ENCODE peak calls at places on chromosomes 5 and 9, in six cellular contexts. A, R, W, V, Z and Y are unnamed samples.

GRCh38 chr5:80884851-80885697 is 75.1 kb upstream of the RASGRF2 start:
- DNase-seq in A (no peak), R (no peak), W (no peak), V (no peak), Z (peak), Y (no peak)

GRCh38 chr9:136762915-136763648 is 1.2 kb downstream of the LCN15 start:
- DNase-seq in A (no peak), R (no peak), W (peak), V (no peak), Z (peak), Y (no peak)

GRCh38 chr5:149435660-149436059 is 56.6 kb upstream of the IL17B start:
- DNase-seq in A (no peak), R (no peak), W (no peak), V (no peak), Z (no peak), Y (no peak)

GRCh38 chr9:89372230-89372816 is 54.0 kb downstream of the SECISBP2 start:
- DNase-seq in A (no peak), R (no peak), W (no peak), V (no peak), Z (no peak), Y (no peak)

GRCh38 chr5:69493235-69493925 is 790 bp downstream of the OCLN start:
- DNase-seq in A (no peak), R (no peak), W (peak), V (no peak), Z (peak), Y (no peak)

GRCh38 chr5:32127759-32128158 is 46.4 kb downstream of the GOLPH3 start:
- DNase-seq in A (no peak), R (no peak), W (no peak), V (no peak), Z (no peak), Y (no peak)

GRCh38 chr9:98822661-98823060 is 15.2 kb downstream of the GALNT12 start:
- DNase-seq in A (no peak), R (no peak), W (no peak), V (no peak), Z (no peak), Y (no peak)

GRCh38 chr5:120463991-120464626 is at the start of gene PRR16:
- DNase-seq in A (peak), R (no peak), W (no peak), V (peak), Z (peak), Y (no peak)

GRCh38 chr5:167895899-167896659 is 395.4 kb upstream of the WWC1 start:
- DNase-seq in A (no peak), R (no peak), W (no peak), V (no peak), Z (no peak), Y (no peak)

GRCh38 chr9:93575706-93576295 is 583 bp upstream of the PHF2 start:
- DNase-seq in A (no peak), R (no peak), W (peak), V (no peak), Z (peak), Y (no peak)

GRCh38 chr9:113546566-113546965 is 83.0 kb downstream of the RGS3 start:
- DNase-seq in A (no peak), R (no peak), W (no peak), V (no peak), Z (no peak), Y (no peak)

GRCh38 chr5:145689235-145689634 is 145.9 kb downstream of the PRELID2 start:
- DNase-seq in A (no peak), R (no peak), W (no peak), V (no peak), Z (no peak), Y (no peak)

GRCh38 chr5:139275536-139276297 is 17.8 kb upstream of the MATR3 start:
- DNase-seq in A (no peak), R (no peak), W (no peak), V (no peak), Z (no peak), Y (no peak)

GRCh38 chr5:175214152-175214551 is 229.8 kb downstream of the DRD1 start:
- DNase-seq in A (peak), R (no peak), W (no peak), V (peak), Z (peak), Y (peak)

GRCh38 chr5:66425842-66426241 is 170.4 kb upstream of the MAST4 start:
- DNase-seq in A (no peak), R (no peak), W (no peak), V (no peak), Z (no peak), Y (no peak)

GRCh38 chr5:79503794-79504495 is 10.0 kb downstream of the HOMER1 start:
- DNase-seq in A (no peak), R (no peak), W (no peak), V (no peak), Z (peak), Y (no peak)

GRCh38 chr5:31983851-31984250 is 190.3 kb downstream of the GOLPH3 start:
- DNase-seq in A (no peak), R (peak), W (no peak), V (peak), Z (peak), Y (no peak)

GRCh38 chr9:84669293-84670105 is at the start of gene NTRK2:
- DNase-seq in A (peak), R (no peak), W (no peak), V (no peak), Z (peak), Y (no peak)

GRCh38 chr9:84189901-84190300 is 150.7 kb downstream of the SLC28A3 start:
- DNase-seq in A (no peak), R (no peak), W (no peak), V (no peak), Z (no peak), Y (no peak)

GRCh38 chr5:133924221-133924920 is 44.1 kb downstream of the C5orf15 start:
- DNase-seq in A (no peak), R (no peak), W (no peak), V (peak), Z (peak), Y (no peak)

GRCh38 chr9:86350006-86350755 is 4.0 kb downstream of the TUT7 start:
- DNase-seq in A (no peak), R (no peak), W (no peak), V (no peak), Z (no peak), Y (no peak)

GRCh38 chr9:10387282-10387681 is 225.5 kb downstream of the PTPRD start:
- DNase-seq in A (no peak), R (no peak), W (no peak), V (no peak), Z (no peak), Y (no peak)

GRCh38 chr9:87070331-87070730 is 123.0 kb upstream of the GAS1 start:
- DNase-seq in A (no peak), R (no peak), W (no peak), V (no peak), Z (no peak), Y (no peak)

GRCh38 chr5:150320048-150320555 is 17.4 kb upstream of the ARSI start:
- DNase-seq in A (peak), R (peak), W (no peak), V (peak), Z (peak), Y (peak)

GRCh38 chr5:33482335-33482734 is 41.6 kb downstream of the TARS1 start:
- DNase-seq in A (no peak), R (no peak), W (no peak), V (no peak), Z (no peak), Y (no peak)

GRCh38 chr5:13987843-13988464 is 43.5 kb upstream of the DNAH5 start:
- DNase-seq in A (peak), R (no peak), W (peak), V (peak), Z (peak), Y (no peak)

GRCh38 chr5:55920784-55921183 is 69.6 kb downstream of the IL31RA start:
- DNase-seq in A (no peak), R (no peak), W (no peak), V (no peak), Z (peak), Y (no peak)